ENCODE peak calls at places on chromosome 13, in four cellular contexts. P is K562, F is HepG2, T is GM12878. C is an unnamed sample.

GRCh38 chr13:46313441-46314257 is 73.4 kb downstream of the RUBCNL start:
- DNase-seq in P (no peak), F (no peak), T (no peak), C (no peak)

GRCh38 chr13:65508745-65509144 is 1721.4 kb downstream of the PCDH9 start:
- DNase-seq in P (no peak), F (no peak), T (no peak), C (no peak)

GRCh38 chr13:72570019-72570418 is 157.4 kb downstream of the MZT1 start:
- DNase-seq in P (no peak), F (no peak), T (no peak), C (no peak)

GRCh38 chr13:60572003-60572792 is 175.2 kb downstream of the TDRD3 start:
- DNase-seq in P (no peak), F (peak; percentile 83), T (no peak), C (no peak)

GRCh38 chr13:85312071-85312470 is 487.1 kb downstream of the SLITRK6 start:
- DNase-seq in P (no peak), F (no peak), T (no peak), C (no peak)

GRCh38 chr13:23449386-23450162 is 16.1 kb upstream of the SACS start:
- DNase-seq in P (no peak), F (no peak), T (no peak), C (no peak)

GRCh38 chr13:98890920-98891319 is 86.9 kb downstream of the DOCK9 start:
- DNase-seq in P (no peak), F (no peak), T (no peak), C (peak; percentile 18)

GRCh38 chr13:26475176-26476110 is 82.0 kb upstream of the WASF3 start:
- DNase-seq in P (no peak), F (no peak), T (no peak), C (peak; percentile 69)

DNA sequence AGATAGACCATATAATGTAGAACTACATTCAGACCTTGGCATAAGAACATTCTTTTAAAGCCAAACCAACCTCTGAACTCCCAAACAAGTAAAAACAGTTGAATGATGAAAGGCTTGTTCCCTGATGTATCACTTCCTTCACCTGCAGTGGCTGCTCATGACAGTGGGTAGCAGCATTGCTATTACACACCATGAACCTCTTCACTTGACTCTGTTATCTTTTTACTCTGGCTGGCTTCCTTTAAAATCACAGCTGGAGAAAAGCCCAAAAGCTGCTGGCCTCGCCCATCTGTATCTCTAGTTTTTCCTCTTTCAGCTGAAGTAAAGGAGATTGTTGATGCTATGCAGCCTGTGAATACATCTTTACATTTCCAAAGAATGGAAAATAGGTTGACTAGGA is 22.6 kb downstream of the THSD1 start:
- DNase-seq in P (no peak), F (no peak), T (no peak), C (no peak)
- TF ChIP-seq CTCF in P (no peak), F (no peak), T (no peak), C (no peak)

GRCh38 chr13:48155850-48156249 is 60.9 kb upstream of the MED4 start:
- DNase-seq in P (no peak), F (no peak), T (peak; percentile 24), C (no peak)

GRCh38 chr13:48151766-48152165 is 56.9 kb upstream of the MED4 start:
- DNase-seq in P (no peak), F (no peak), T (no peak), C (no peak)

GRCh38 chr13:48156466-48156865 is 61.6 kb upstream of the MED4 start:
- DNase-seq in P (no peak), F (no peak), T (no peak), C (peak; percentile 29)

GRCh38 chr13:48153186-48153585 is 58.3 kb upstream of the MED4 start:
- DNase-seq in P (no peak), F (no peak), T (no peak), C (no peak)

GRCh38 chr13:48154671-48155070 is 59.8 kb upstream of the MED4 start:
- DNase-seq in P (no peak), F (peak; percentile 19), T (no peak), C (no peak)
- TF ChIP-seq CBFB in P (no peak), F (no peak), T (no peak), C (no peak)

GRCh38 chr13:94656766-94657165 is 55.1 kb downstream of the GPR180 start:
- DNase-seq in P (peak; percentile 11), F (no peak), T (peak; percentile 12), C (no peak)
- TF ChIP-seq CTCF in P (no peak), F (no peak), T (peak; percentile 6), C (no peak)

GRCh38 chr13:95870421-95870820 is 182.8 kb downstream of the UGGT2 start:
- DNase-seq in P (no peak), F (no peak), T (no peak), C (no peak)
- TF ChIP-seq CBFB in P (no peak), F (no peak), T (no peak), C (no peak)

GRCh38 chr13:105721056-105721455 is 814.4 kb downstream of the EFNB2 start:
- DNase-seq in P (no peak), F (no peak), T (no peak), C (no peak)

GRCh38 chr13:105719861-105720260 is 815.6 kb downstream of the EFNB2 start:
- DNase-seq in P (no peak), F (no peak), T (no peak), C (no peak)
- TF ChIP-seq CTCF in P (no peak), F (no peak), T (no peak), C (no peak)

DNA sequence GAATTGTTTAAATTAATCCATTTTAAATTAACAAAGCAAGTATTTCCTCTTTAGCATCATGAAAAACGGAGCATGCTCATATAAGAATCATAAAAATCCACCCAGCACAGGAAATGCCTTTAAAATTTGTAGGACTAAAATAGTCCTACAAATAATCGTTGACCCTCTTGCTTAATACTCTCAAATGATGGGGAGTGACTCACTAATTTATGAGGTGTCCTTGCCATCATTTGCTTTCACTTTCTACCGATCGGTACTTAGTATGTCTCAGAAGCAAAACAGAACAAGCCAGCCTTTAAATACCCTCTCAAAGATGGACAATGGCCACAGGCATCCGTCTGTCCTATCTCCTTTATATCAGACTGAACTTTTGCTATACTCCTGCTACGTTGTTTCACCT is 97.2 kb downstream of the SUCLA2 start:
- DNase-seq in P (no peak), F (no peak), T (no peak), C (no peak)
- TF ChIP-seq CBFB in P (no peak), F (no peak), T (no peak), C (no peak)

C was measured in WTC11.